ENCODE peak calls at places on chromosome 22, in nine cellular contexts. T is GM23338; L is astrocyte of the spinal cord; S is testis; J is cardiac fibroblast; X is body of pancreas; W is CD8-positive, alpha-beta T cell; U is IMR-90; I is AG10803. Z is an unnamed sample.

GRCh38 chr22:24232124-24232523 is 12.8 kb downstream of the GGT5 start:
- DNase-seq in X (no peak), J (no peak), S (no peak), U (no peak), T (no peak), I (no peak), L (no peak), W (no peak), Z (no peak)

GRCh38 chr22:45335021-45335818 is 25.5 kb downstream of the FAM118A start:
- DNase-seq in S (peak), U (no peak), X (no peak), W (no peak), L (no peak), T (peak), J (no peak), I (peak), Z (no peak)

GRCh38 chr22:27639180-27640086 is 162.1 kb downstream of the MN1 start:
- DNase-seq in S (peak), X (no peak), W (no peak), J (no peak), L (no peak), U (no peak), I (no peak), T (no peak), Z (no peak)

GRCh38 chr22:31083377-31083768 is 2.3 kb downstream of the SMTN start:
- DNase-seq in S (no peak), X (peak), I (no peak), W (no peak), T (no peak), J (no peak), U (no peak), L (no peak), Z (no peak)

GRCh38 chr22:37566903-37567798 is 6.9 kb downstream of the CDC42EP1 start:
- DNase-seq in S (peak), X (peak), I (peak), J (peak), U (peak), T (peak), W (peak), L (peak), Z (peak)

GRCh38 chr22:40855960-40856512 is 403 bp downstream of the ST13 start:
- DNase-seq in W (peak), L (peak), J (peak), S (no peak), T (peak), I (peak), X (no peak), U (peak), Z (peak)

GRCh38 chr22:43110927-43111623 is 525 bp downstream of the BIK start:
- DNase-seq in S (peak), T (peak), U (no peak), J (no peak), L (no peak), W (peak), I (no peak), X (peak), Z (no peak)

GRCh38 chr22:22583030-22583429 is 24.0 kb upstream of the PRAME start:
- DNase-seq in I (no peak), U (no peak), J (no peak), L (no peak), W (no peak), S (no peak), T (no peak), X (no peak), Z (no peak)

GRCh38 chr22:29093501-29093921 is 20.7 kb downstream of the KREMEN1 start:
- DNase-seq in L (peak), X (no peak), U (peak), W (no peak), I (peak), J (no peak), T (no peak), S (peak), Z (peak)

GRCh38 chr22:30680998-30681770 is 13.5 kb upstream of the OSBP2 start:
- DNase-seq in S (no peak), W (no peak), U (no peak), T (no peak), X (no peak), I (no peak), L (no peak), J (no peak), Z (peak)

GRCh38 chr22:41469218-41469851 is 418 bp downstream of the ACO2 start:
- DNase-seq in S (no peak), L (no peak), W (peak), X (peak), U (no peak), T (peak), I (no peak), J (no peak), Z (no peak)

GRCh38 chr22:41598081-41598480 is 8.4 kb upstream of the PMM1 start:
- DNase-seq in T (no peak), X (no peak), L (peak), J (peak), U (peak), I (peak), W (no peak), S (no peak), Z (peak)

GRCh38 chr22:36027960-36028645 is 521 bp downstream of the RBFOX2 start:
- DNase-seq in I (no peak), X (no peak), W (no peak), J (peak), L (peak), U (no peak), S (peak), T (peak), Z (peak)

GRCh38 chr22:30325065-30325720 is 1.5 kb downstream of the TBC1D10A start:
- DNase-seq in X (peak), T (peak), J (peak), S (peak), W (no peak), U (peak), I (peak), L (peak), Z (peak)

GRCh38 chr22:40485813-40486610 is 115.6 kb downstream of the SGSM3 start:
- DNase-seq in I (peak), X (no peak), J (peak), L (peak), S (no peak), T (no peak), W (no peak), U (peak), Z (peak)

GRCh38 chr22:31081963-31082605 is 966 bp downstream of the SMTN start:
- DNase-seq in I (peak), S (no peak), T (no peak), L (no peak), X (no peak), U (peak), J (peak), W (no peak), Z (peak)

GRCh38 chr22:37823134-37823985 is at the start of gene GALR3:
- DNase-seq in I (no peak), J (no peak), T (no peak), W (no peak), S (no peak), L (no peak), X (no peak), U (no peak), Z (no peak)

DNA sequence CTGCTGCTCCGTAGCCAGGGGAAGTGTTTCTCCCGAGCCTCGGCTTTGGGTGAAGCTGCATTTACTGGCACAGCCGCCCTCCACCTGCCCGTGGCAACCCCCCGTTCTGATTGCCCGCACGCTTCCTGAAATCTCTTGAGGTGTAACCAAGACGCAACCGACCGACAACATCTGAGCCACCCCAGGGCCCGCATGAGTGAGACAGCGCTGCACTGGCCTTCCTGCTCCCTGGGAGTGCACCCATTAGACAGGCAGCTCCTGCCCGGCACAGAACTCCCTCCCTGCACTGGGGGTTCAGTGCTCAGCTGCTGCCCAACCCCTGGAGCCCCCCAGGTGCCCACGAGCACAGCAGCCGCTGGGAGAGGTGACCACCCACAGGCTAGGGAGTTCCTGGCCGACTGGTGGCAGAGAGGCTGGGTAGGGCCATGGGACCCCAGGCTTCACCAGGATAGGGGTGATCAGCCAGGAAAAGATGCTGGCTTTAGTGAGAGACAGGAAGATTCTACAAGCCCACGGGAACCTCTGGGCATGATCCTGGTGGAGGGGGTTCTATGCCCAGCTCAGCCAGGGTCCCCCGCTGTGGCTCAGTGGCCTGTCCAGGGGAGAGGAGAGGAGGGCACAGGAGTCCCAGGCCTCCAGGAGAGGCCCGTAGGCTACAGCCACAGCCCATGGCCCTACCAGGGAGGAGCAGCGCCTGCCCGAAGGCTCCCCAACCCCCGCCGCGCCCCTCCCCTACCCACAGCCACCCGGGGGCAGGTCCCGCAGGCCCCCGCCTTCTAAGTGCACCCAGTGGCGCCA is 14.6 kb downstream of the PLXNB2 start:
- DNase-seq in W (no peak), I (no peak), J (no peak), T (no peak), L (no peak), S (no peak), X (no peak), U (no peak), Z (no peak)
- H3K4me3 ChIP-seq in W (peak), I (peak), J (no peak), T (peak), L (peak), S (no peak), X (no peak), U (peak), Z (peak)

GRCh38 chr22:46761539-46762237 is 762 bp upstream of the TBC1D22A start:
- DNase-seq in W (no peak), J (no peak), I (no peak), T (peak), U (peak), X (peak), L (no peak), S (no peak), Z (no peak)

GRCh38 chr22:46763051-46763705 is 728 bp downstream of the TBC1D22A start:
- DNase-seq in J (peak), S (peak), I (no peak), W (peak), L (peak), U (peak), T (peak), X (peak), Z (peak)

GRCh38 chr22:46764140-46764680 is 1.8 kb downstream of the TBC1D22A start:
- DNase-seq in I (no peak), S (no peak), T (no peak), W (no peak), X (no peak), U (peak), J (no peak), L (no peak), Z (no peak)

GRCh38 chr22:46761017-46761416 is 1.4 kb upstream of the TBC1D22A start:
- DNase-seq in X (no peak), S (no peak), J (no peak), W (no peak), U (no peak), I (no peak), T (no peak), L (no peak), Z (no peak)

DNA sequence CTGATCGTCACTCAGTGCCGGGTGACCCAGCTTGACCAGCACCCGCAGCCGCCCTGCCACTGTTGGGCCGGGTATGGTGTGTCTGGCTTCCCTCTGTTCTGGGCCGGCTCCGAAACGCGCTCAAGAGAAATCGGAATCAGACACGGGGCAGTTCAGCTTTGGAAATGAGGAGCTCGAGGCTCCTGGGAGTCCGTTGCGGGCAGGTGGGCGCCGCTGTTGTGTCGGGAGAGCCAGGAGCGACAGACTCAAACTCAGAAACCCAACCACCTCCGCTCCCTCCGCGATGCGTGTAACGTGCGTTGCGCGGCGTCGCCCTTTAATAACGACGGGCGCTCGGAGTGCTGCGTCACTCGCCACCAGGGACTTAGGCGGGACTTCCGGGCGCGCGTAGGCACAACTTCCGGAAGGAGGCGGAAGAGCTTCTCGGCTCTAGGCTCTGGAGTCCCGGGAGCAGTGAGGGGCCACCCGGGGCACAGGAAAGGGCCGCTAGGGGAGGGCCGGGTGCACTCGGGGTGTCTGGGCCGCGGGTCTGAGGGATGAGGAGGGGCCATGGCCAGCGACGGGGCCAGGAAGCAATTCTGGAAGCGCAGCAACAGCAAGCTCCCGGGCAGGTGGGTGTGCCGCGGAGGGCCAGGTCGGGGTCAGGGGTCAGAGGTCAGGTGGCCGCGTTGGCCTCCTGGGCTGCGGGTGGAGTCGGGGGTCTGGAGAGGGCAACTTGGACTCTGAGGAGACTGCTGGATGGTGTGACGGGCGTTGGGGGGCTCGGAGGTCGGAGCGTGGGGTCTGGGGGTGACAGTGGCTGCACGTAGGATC is at the start of gene TBC1D22A:
- DNase-seq in U (peak), W (peak), T (peak), S (peak), J (peak), X (peak), L (peak), I (peak), Z (peak)
- TF ChIP-seq CTCF in U (no peak), W (no peak), T (no peak), S (no peak), J (no peak), X (peak), L (no peak), I (no peak), Z (peak)

DNA sequence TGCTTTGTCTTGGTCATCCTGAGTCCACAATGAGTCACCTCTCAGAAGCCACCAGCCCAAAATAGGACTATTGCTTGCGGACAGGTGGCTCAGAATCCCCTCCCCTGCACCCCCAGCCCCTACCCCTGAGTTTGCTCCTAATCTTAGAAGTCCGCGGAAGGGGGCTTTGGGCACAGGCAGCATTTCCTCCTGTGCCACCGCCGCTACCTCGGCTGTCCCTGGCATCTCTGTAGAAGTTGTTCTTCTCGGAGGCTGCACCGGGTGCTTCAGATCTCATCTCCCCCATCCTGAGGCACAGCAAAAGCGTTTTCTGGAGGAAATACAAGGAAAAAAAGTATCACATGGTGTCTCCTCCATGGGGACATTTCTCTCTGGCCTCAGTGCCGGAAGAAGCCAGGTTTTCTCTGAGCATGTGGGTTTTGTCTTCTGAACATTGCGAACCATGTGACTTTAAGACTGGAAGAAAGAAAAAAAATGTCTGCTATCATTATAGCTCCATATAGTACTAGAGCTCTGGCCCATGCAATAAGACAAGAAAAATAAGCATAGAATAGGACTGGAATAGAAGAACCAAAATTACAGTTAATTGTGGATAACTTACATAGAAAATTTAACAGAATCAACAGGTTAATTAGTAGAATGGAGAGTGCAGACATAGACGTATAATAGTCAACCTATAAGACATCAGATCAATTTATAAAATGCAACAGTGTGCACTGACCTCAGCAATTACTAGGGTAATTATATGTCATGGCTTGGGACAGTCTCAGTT is 63.2 kb downstream of the SHISAL1 start:
- DNase-seq in U (no peak), S (no peak), X (no peak), T (no peak), I (no peak), L (no peak), J (no peak), W (no peak), Z (no peak)
- H3K4me3 ChIP-seq in U (no peak), S (no peak), X (no peak), T (no peak), I (no peak), L (no peak), J (no peak), W (no peak), Z (no peak)

GRCh38 chr22:39185601-39186012 is 33.1 kb upstream of the CBX7 start:
- DNase-seq in X (no peak), U (peak), J (peak), L (no peak), S (peak), T (no peak), W (no peak), I (peak), Z (peak)
- TF ChIP-seq CTCF in X (no peak), U (peak), J (peak), L (peak), S (no peak), T (peak), W (no peak), I (peak), Z (peak)

DNA sequence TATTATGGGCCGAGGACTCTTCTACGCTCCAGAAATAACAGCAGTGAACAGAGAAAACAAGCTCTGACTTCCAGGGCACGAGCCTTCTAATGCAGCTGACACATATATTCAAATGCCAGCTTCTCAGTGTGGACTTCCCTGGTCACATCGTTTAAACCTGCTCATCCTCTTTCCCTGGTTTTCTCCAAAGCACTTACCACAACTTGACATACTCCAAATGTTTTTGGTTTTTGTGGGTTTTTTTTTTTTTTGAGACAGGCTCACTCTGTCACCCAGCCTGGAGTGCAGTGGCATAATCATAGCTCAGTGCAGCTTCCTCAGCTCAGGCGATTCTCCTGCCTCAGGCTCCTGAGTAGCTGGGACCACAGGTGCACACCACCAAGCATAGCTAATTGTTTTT is 105.5 kb downstream of the MICAL3 start:
- DNase-seq in U (peak), L (peak), X (no peak), J (no peak), I (peak), W (no peak), T (no peak), S (no peak), Z (no peak)
- H3K4me3 ChIP-seq in U (no peak), L (no peak), X (no peak), J (no peak), I (no peak), W (no peak), T (no peak), S (no peak), Z (no peak)

GRCh38 chr22:26031641-26032040 is 137.6 kb upstream of the SEZ6L start:
- DNase-seq in I (no peak), S (no peak), L (no peak), X (no peak), J (no peak), T (no peak), W (no peak), U (no peak), Z (no peak)
- TF ChIP-seq CTCF in I (no peak), S (no peak), L (no peak), X (no peak), J (no peak), T (no peak), W (no peak), U (no peak), Z (no peak)

GRCh38 chr22:33062402-33062801 is 4.2 kb upstream of the SYN3 start:
- DNase-seq in I (no peak), J (no peak), S (no peak), T (no peak), W (no peak), U (no peak), L (no peak), X (no peak), Z (no peak)

GRCh38 chr22:33053323-33053722 is 4.9 kb downstream of the SYN3 start:
- DNase-seq in U (no peak), T (no peak), X (no peak), W (no peak), J (no peak), L (no peak), S (no peak), I (no peak), Z (no peak)

GRCh38 chr22:33056108-33056507 is 2.1 kb downstream of the SYN3 start:
- DNase-seq in L (no peak), S (no peak), J (no peak), W (no peak), I (no peak), X (no peak), U (no peak), T (no peak), Z (no peak)

GRCh38 chr22:33054276-33054675 is 3.9 kb downstream of the SYN3 start:
- DNase-seq in J (no peak), S (no peak), I (no peak), T (peak), W (no peak), L (no peak), X (no peak), U (no peak), Z (no peak)

DNA sequence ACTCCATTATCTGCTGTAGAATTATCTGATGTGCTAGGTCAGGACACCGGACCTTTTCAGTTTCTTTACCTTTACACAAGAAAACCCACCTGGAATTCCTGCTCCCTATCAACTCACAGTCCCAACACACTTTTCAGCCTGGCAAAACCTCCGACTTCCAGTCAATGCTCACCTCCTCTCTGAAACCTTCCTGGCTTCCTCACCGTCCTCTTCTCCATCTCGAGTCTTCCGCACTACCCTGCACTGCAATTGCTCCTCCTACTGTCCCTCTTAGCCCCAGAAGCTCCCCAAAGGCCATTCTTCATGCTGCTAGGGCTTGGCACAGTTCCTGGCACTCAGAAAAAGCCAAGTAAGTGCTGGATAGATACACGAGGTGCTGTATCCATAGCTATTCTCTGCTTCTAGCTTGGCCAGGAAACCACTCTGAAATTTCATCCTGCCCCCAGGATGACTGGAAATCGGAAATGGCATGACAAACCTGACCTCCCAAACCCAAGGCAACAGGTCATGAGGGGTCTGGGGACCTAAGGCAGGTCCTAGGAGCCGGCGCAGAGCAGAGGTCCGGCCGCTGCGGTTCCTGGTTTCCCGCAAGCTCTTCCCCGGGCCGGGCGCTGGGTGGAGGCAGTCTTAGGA is 702 bp downstream of the SYN3 start:
- DNase-seq in L (no peak), T (no peak), J (no peak), X (no peak), I (no peak), W (no peak), S (no peak), U (no peak), Z (no peak)
- H3K4me3 ChIP-seq in L (no peak), T (peak), J (no peak), X (no peak), I (no peak), W (no peak), S (peak), U (no peak), Z (no peak)